ENCODE peak calls at places on chromosomes 12 and 14, in ten cellular contexts. N, D, U, K, W, S, R, Y, X and O are unnamed samples.

GRCh38 chr12:42382013-42382696 is 56.2 kb downstream of the PPHLN1 start:
- DNase-seq in N (peak; percentile 3), S (no peak), R (no peak), U (no peak), W (no peak), K (no peak), X (no peak), Y (no peak), D (no peak), O (peak; percentile 61)

GRCh38 chr12:63862187-63863107 is 17.9 kb downstream of the SRGAP1 start:
- DNase-seq in U (no peak), K (peak; percentile 29), R (peak; percentile 92), D (no peak), N (no peak), W (no peak), X (no peak), Y (no peak), S (peak; percentile 18), O (peak; percentile 67)

GRCh38 chr14:37584211-37585100 is 10.6 kb downstream of the FOXA1 start:
- DNase-seq in N (no peak), X (no peak), S (peak; percentile 29), D (no peak), K (no peak), R (no peak), W (no peak), U (no peak), Y (no peak), O (no peak)

GRCh38 chr12:25789520-25789919 is 169.0 kb upstream of the RASSF8 start:
- DNase-seq in K (no peak), W (no peak), X (no peak), S (no peak), Y (no peak), D (no peak), N (peak; percentile 81), U (no peak), R (no peak), O (peak; percentile 22)

GRCh38 chr12:103880299-103881142 is 39.5 kb upstream of the NT5DC3 start:
- DNase-seq in R (peak; percentile 37), X (no peak), U (no peak), Y (no peak), K (no peak), D (no peak), N (no peak), W (no peak), S (no peak), O (no peak)

GRCh38 chr14:101965796-101966718 is 1.7 kb downstream of the DYNC1H1 start:
- DNase-seq in X (no peak), K (peak; percentile 59), S (no peak), Y (no peak), U (no peak), W (no peak), N (no peak), R (no peak), D (no peak), O (peak; percentile 63)

GRCh38 chr14:65044596-65044959 is 57.7 kb downstream of the MAX start:
- DNase-seq in R (no peak), U (no peak), S (no peak), Y (no peak), N (no peak), W (peak; percentile 51), X (no peak), K (no peak), D (no peak), O (no peak)

GRCh38 chr14:22538671-22539228 is 50.3 kb downstream of the DAD1 start:
- DNase-seq in S (no peak), K (no peak), D (no peak), W (no peak), R (no peak), U (no peak), Y (no peak), N (no peak), X (no peak), O (no peak)

GRCh38 chr12:19646599-19646998 is 207.3 kb downstream of the AEBP2 start:
- DNase-seq in R (no peak), Y (no peak), D (no peak), N (no peak), K (no peak), W (no peak), X (no peak), S (no peak), U (no peak), O (no peak)

GRCh38 chr12:114820773-114821172 is 136.8 kb upstream of the TBX3 start:
- DNase-seq in U (no peak), R (no peak), S (no peak), D (no peak), X (no peak), Y (no peak), W (no peak), K (no peak), N (no peak), O (no peak)

GRCh38 chr14:85439696-85440328 is 90.1 kb upstream of the FLRT2 start:
- DNase-seq in N (no peak), Y (no peak), X (no peak), K (no peak), R (peak; percentile 59), S (no peak), W (no peak), U (no peak), D (no peak), O (peak; percentile 57)